ENCODE peak calls at places on chromosomes 13 and 19, in ten cellular contexts. One of them, this sample, is unnamed.

GRCh38 chr13:101202590-101202989 is 213.7 kb downstream of the NALCN start:
- DNase-seq in Panc1: no peak
- DNase-seq in foreskin keratinocyte: no peak
- DNase-seq in HCT116: no peak
- DNase-seq in cardiac fibroblast: no peak
- DNase-seq in CD4-positive, alpha-beta T cell: no peak
- DNase-seq in neural progenitor cell: peak; percentile 58
- DNase-seq in RWPE1: no peak
- DNase-seq in dorsolateral prefrontal cortex: no peak
- DNase-seq in fibroblast of pulmonary artery: no peak
- DNase-seq in this sample: no peak

GRCh38 chr19:29702958-29703320 is 12.1 kb downstream of the C19orf12 start:
- DNase-seq in RWPE1: no peak
- DNase-seq in dorsolateral prefrontal cortex: no peak
- DNase-seq in CD4-positive, alpha-beta T cell: no peak
- DNase-seq in fibroblast of pulmonary artery: no peak
- DNase-seq in foreskin keratinocyte: no peak
- DNase-seq in neural progenitor cell: no peak
- DNase-seq in HCT116: no peak
- DNase-seq in Panc1: no peak
- DNase-seq in cardiac fibroblast: no peak
- DNase-seq in this sample: no peak

GRCh38 chr13:100478107-100478809 is 110.3 kb downstream of the GGACT start:
- DNase-seq in dorsolateral prefrontal cortex: no peak
- DNase-seq in RWPE1: no peak
- DNase-seq in cardiac fibroblast: no peak
- DNase-seq in Panc1: no peak
- DNase-seq in CD4-positive, alpha-beta T cell: no peak
- DNase-seq in fibroblast of pulmonary artery: no peak
- DNase-seq in foreskin keratinocyte: no peak
- DNase-seq in neural progenitor cell: no peak
- DNase-seq in HCT116: no peak
- DNase-seq in this sample: no peak

GRCh38 chr13:113756441-113757097 is 2.5 kb upstream of the TMEM255B start:
- DNase-seq in dorsolateral prefrontal cortex: no peak
- DNase-seq in neural progenitor cell: no peak
- DNase-seq in Panc1: no peak
- DNase-seq in CD4-positive, alpha-beta T cell: no peak
- DNase-seq in HCT116: no peak
- DNase-seq in cardiac fibroblast: no peak
- DNase-seq in RWPE1: no peak
- DNase-seq in fibroblast of pulmonary artery: peak; percentile 8
- DNase-seq in foreskin keratinocyte: no peak
- DNase-seq in this sample: no peak

GRCh38 chr19:50829801-50830200 is 3.6 kb downstream of the KLK15 start:
- DNase-seq in HCT116: no peak
- DNase-seq in RWPE1: no peak
- DNase-seq in CD4-positive, alpha-beta T cell: no peak
- DNase-seq in neural progenitor cell: no peak
- DNase-seq in foreskin keratinocyte: no peak
- DNase-seq in fibroblast of pulmonary artery: no peak
- DNase-seq in cardiac fibroblast: no peak
- DNase-seq in Panc1: no peak
- DNase-seq in dorsolateral prefrontal cortex: peak; percentile 5
- DNase-seq in this sample: no peak

GRCh38 chr19:44685877-44686276 is 13.1 kb upstream of the CEACAM16 start:
- DNase-seq in fibroblast of pulmonary artery: peak; percentile 64
- DNase-seq in foreskin keratinocyte: no peak
- DNase-seq in Panc1: no peak
- DNase-seq in dorsolateral prefrontal cortex: no peak
- DNase-seq in CD4-positive, alpha-beta T cell: no peak
- DNase-seq in RWPE1: no peak
- DNase-seq in HCT116: no peak
- DNase-seq in neural progenitor cell: no peak
- DNase-seq in cardiac fibroblast: peak; percentile 66
- DNase-seq in this sample: peak; percentile 49

GRCh38 chr19:46115396-46116109 is 8.9 kb downstream of the IGFL3 start:
- DNase-seq in CD4-positive, alpha-beta T cell: no peak
- DNase-seq in neural progenitor cell: no peak
- DNase-seq in Panc1: no peak
- DNase-seq in fibroblast of pulmonary artery: peak; percentile 30
- DNase-seq in cardiac fibroblast: peak; percentile 11
- DNase-seq in HCT116: peak; percentile 33
- DNase-seq in dorsolateral prefrontal cortex: no peak
- DNase-seq in RWPE1: peak; percentile 93
- DNase-seq in foreskin keratinocyte: peak; percentile 82
- DNase-seq in this sample: peak; percentile 64

GRCh38 chr13:94967183-94968039 is 255.1 kb upstream of the SOX21 start:
- DNase-seq in HCT116: no peak
- DNase-seq in cardiac fibroblast: peak; percentile 6
- DNase-seq in dorsolateral prefrontal cortex: peak; percentile 42
- DNase-seq in foreskin keratinocyte: no peak
- DNase-seq in neural progenitor cell: peak; percentile 85
- DNase-seq in CD4-positive, alpha-beta T cell: no peak
- DNase-seq in Panc1: no peak
- DNase-seq in RWPE1: no peak
- DNase-seq in fibroblast of pulmonary artery: peak; percentile 10
- DNase-seq in this sample: no peak

GRCh38 chr19:29878973-29879654 is 62.9 kb upstream of the URI1 start:
- DNase-seq in Panc1: peak; percentile 39
- DNase-seq in CD4-positive, alpha-beta T cell: no peak
- DNase-seq in HCT116: peak; percentile 48
- DNase-seq in foreskin keratinocyte: peak; percentile 13
- DNase-seq in fibroblast of pulmonary artery: peak; percentile 10
- DNase-seq in dorsolateral prefrontal cortex: peak; percentile 51
- DNase-seq in neural progenitor cell: peak; percentile 18
- DNase-seq in cardiac fibroblast: peak; percentile 23
- DNase-seq in RWPE1: peak; percentile 45
- DNase-seq in this sample: peak; percentile 34

GRCh38 chr13:80336335-80336734 is 4.6 kb downstream of the SPRY2 start:
- DNase-seq in foreskin keratinocyte: no peak
- DNase-seq in RWPE1: no peak
- DNase-seq in neural progenitor cell: no peak
- DNase-seq in fibroblast of pulmonary artery: peak; percentile 53
- DNase-seq in Panc1: no peak
- DNase-seq in HCT116: no peak
- DNase-seq in CD4-positive, alpha-beta T cell: no peak
- DNase-seq in dorsolateral prefrontal cortex: no peak
- DNase-seq in cardiac fibroblast: peak; percentile 63
- DNase-seq in this sample: peak; percentile 7

GRCh38 chr13:50845211-50845610 is 1.7 kb upstream of the DLEU7 start:
- DNase-seq in foreskin keratinocyte: no peak
- DNase-seq in CD4-positive, alpha-beta T cell: no peak
- DNase-seq in Panc1: no peak
- DNase-seq in dorsolateral prefrontal cortex: no peak
- DNase-seq in neural progenitor cell: no peak
- DNase-seq in fibroblast of pulmonary artery: no peak
- DNase-seq in RWPE1: no peak
- DNase-seq in HCT116: no peak
- DNase-seq in cardiac fibroblast: peak; percentile 39
- DNase-seq in this sample: peak; percentile 3

GRCh38 chr19:16198363-16198636 is 589 bp downstream of the AP1M1 start:
- DNase-seq in CD4-positive, alpha-beta T cell: no peak
- DNase-seq in Panc1: no peak
- DNase-seq in foreskin keratinocyte: no peak
- DNase-seq in RWPE1: peak; percentile 12
- DNase-seq in cardiac fibroblast: no peak
- DNase-seq in neural progenitor cell: no peak
- DNase-seq in fibroblast of pulmonary artery: no peak
- DNase-seq in HCT116: no peak
- DNase-seq in dorsolateral prefrontal cortex: no peak
- DNase-seq in this sample: no peak

GRCh38 chr13:24540236-24541126 is 27.9 kb upstream of the PARP4 start:
- DNase-seq in CD4-positive, alpha-beta T cell: no peak
- DNase-seq in cardiac fibroblast: peak; percentile 26
- DNase-seq in foreskin keratinocyte: no peak
- DNase-seq in neural progenitor cell: peak; percentile 41
- DNase-seq in RWPE1: no peak
- DNase-seq in HCT116: no peak
- DNase-seq in dorsolateral prefrontal cortex: no peak
- DNase-seq in fibroblast of pulmonary artery: peak; percentile 6
- DNase-seq in Panc1: no peak
- DNase-seq in this sample: no peak
- TF ChIP-seq CTCF in CD4-positive, alpha-beta T cell: no peak
- TF ChIP-seq CTCF in cardiac fibroblast: peak; percentile 24
- TF ChIP-seq CTCF in foreskin keratinocyte: peak; percentile 47
- TF ChIP-seq CTCF in neural progenitor cell: peak; percentile 46
- TF ChIP-seq CTCF in RWPE1: no peak
- TF ChIP-seq CTCF in HCT116: peak; percentile 35
- TF ChIP-seq CTCF in dorsolateral prefrontal cortex: no peak
- TF ChIP-seq CTCF in fibroblast of pulmonary artery: peak; percentile 23
- TF ChIP-seq CTCF in Panc1: peak; percentile 67
- TF ChIP-seq CTCF in this sample: peak; percentile 46

DNA sequence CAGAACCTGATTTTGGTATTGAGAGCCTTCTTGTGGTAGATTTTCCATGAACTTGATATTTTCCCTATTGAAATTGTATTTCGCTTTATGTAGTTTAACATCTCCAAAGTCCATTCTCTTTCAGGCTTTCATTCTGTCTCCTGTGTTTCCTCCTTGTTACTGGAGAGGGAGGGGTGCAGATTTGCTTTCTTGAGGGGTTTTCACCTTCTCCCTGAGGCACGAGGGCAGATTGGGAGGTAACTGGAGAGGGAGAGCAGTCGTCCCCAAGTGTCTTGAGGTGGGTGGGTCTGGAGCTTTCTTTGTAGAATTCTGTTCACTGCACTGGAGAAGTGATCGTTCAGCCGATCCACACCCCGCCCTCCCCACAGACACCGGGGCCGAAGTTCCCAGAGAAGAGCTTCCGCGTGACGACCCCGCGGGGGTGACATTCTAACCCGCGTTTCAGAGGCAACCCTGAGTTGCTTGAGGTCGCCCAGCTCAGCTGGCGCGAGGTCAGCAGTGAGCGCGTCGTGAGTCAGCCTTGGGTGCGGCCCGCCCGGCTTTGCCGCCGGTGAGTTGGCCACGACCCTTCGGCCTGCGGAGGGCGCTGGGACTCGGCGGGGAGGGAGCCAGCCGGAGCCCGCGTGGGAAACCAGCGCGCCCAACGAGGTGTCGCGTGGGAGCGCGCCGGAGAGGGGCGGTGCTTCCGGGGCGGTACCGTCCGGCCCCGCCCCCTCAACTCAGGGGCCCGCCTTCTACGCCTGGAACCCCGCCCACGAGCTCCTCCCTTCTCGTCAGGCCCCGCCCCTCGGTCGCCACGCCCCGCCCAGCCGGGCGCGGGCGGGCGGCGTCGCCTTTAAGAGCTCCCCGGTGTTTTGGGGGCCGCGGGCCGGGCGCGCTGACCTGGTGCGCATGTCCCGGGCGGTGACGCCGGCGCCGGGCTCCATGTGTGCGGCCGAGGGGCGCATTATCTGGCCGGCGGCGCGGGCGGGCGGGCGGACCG is at the start of gene GATAD2A:
- DNase-seq in Panc1: no peak
- DNase-seq in RWPE1: peak; percentile 85
- DNase-seq in fibroblast of pulmonary artery: peak; percentile 93
- DNase-seq in cardiac fibroblast: peak; percentile 96
- DNase-seq in neural progenitor cell: peak; percentile 96
- DNase-seq in foreskin keratinocyte: peak; percentile 60
- DNase-seq in dorsolateral prefrontal cortex: peak; percentile 96
- DNase-seq in CD4-positive, alpha-beta T cell: peak; percentile 84
- DNase-seq in HCT116: peak; percentile 78
- DNase-seq in this sample: peak; percentile 90
- TF ChIP-seq CTCF in Panc1: no peak
- TF ChIP-seq CTCF in RWPE1: peak; percentile 66
- TF ChIP-seq CTCF in fibroblast of pulmonary artery: no peak
- TF ChIP-seq CTCF in cardiac fibroblast: peak; percentile 16
- TF ChIP-seq CTCF in neural progenitor cell: peak; percentile 26
- TF ChIP-seq CTCF in foreskin keratinocyte: peak; percentile 62
- TF ChIP-seq CTCF in dorsolateral prefrontal cortex: peak; percentile 65
- TF ChIP-seq CTCF in CD4-positive, alpha-beta T cell: peak; percentile 49
- TF ChIP-seq CTCF in HCT116: no peak
- TF ChIP-seq CTCF in this sample: peak; percentile 71

GRCh38 chr13:39039033-39039432 is 777 bp downstream of the NHLRC3 start:
- DNase-seq in Panc1: no peak
- DNase-seq in neural progenitor cell: no peak
- DNase-seq in fibroblast of pulmonary artery: no peak
- DNase-seq in dorsolateral prefrontal cortex: no peak
- DNase-seq in cardiac fibroblast: no peak
- DNase-seq in foreskin keratinocyte: no peak
- DNase-seq in CD4-positive, alpha-beta T cell: no peak
- DNase-seq in HCT116: no peak
- DNase-seq in RWPE1: no peak
- DNase-seq in this sample: no peak

GRCh38 chr13:39036212-39036611 is 1.7 kb downstream of the PROSER1 start:
- DNase-seq in neural progenitor cell: no peak
- DNase-seq in RWPE1: no peak
- DNase-seq in HCT116: no peak
- DNase-seq in dorsolateral prefrontal cortex: no peak
- DNase-seq in fibroblast of pulmonary artery: peak; percentile 44
- DNase-seq in cardiac fibroblast: peak; percentile 29
- DNase-seq in Panc1: no peak
- DNase-seq in CD4-positive, alpha-beta T cell: no peak
- DNase-seq in foreskin keratinocyte: peak; percentile 19
- DNase-seq in this sample: no peak

GRCh38 chr13:39037880-39038568 is at the start of the genes NHLRC3 and PROSER1:
- DNase-seq in neural progenitor cell: peak; percentile 94
- DNase-seq in dorsolateral prefrontal cortex: peak; percentile 96
- DNase-seq in foreskin keratinocyte: peak; percentile 79
- DNase-seq in cardiac fibroblast: peak; percentile 97
- DNase-seq in HCT116: peak; percentile 88
- DNase-seq in Panc1: peak; percentile 54
- DNase-seq in RWPE1: peak; percentile 69
- DNase-seq in CD4-positive, alpha-beta T cell: peak; percentile 73
- DNase-seq in fibroblast of pulmonary artery: peak; percentile 94
- DNase-seq in this sample: peak; percentile 87

GRCh38 chr13:39038569-39038898 is 278 bp downstream of the NHLRC3 start:
- DNase-seq in dorsolateral prefrontal cortex: peak; percentile 59
- DNase-seq in CD4-positive, alpha-beta T cell: peak; percentile 27
- DNase-seq in HCT116: no peak
- DNase-seq in RWPE1: no peak
- DNase-seq in cardiac fibroblast: no peak
- DNase-seq in foreskin keratinocyte: peak; percentile 23
- DNase-seq in neural progenitor cell: no peak
- DNase-seq in fibroblast of pulmonary artery: no peak
- DNase-seq in Panc1: no peak
- DNase-seq in this sample: no peak

GRCh38 chr13:39037410-39037879 is 444 bp downstream of the PROSER1 start:
- DNase-seq in HCT116: no peak
- DNase-seq in fibroblast of pulmonary artery: no peak
- DNase-seq in CD4-positive, alpha-beta T cell: no peak
- DNase-seq in dorsolateral prefrontal cortex: no peak
- DNase-seq in RWPE1: peak; percentile 5
- DNase-seq in foreskin keratinocyte: no peak
- DNase-seq in neural progenitor cell: no peak
- DNase-seq in Panc1: no peak
- DNase-seq in cardiac fibroblast: no peak
- DNase-seq in this sample: no peak
- TF ChIP-seq CTCF in HCT116: no peak
- TF ChIP-seq CTCF in fibroblast of pulmonary artery: no peak
- TF ChIP-seq CTCF in CD4-positive, alpha-beta T cell: no peak
- TF ChIP-seq CTCF in dorsolateral prefrontal cortex: no peak
- TF ChIP-seq CTCF in RWPE1: no peak
- TF ChIP-seq CTCF in foreskin keratinocyte: no peak
- TF ChIP-seq CTCF in neural progenitor cell: no peak
- TF ChIP-seq CTCF in Panc1: no peak
- TF ChIP-seq CTCF in cardiac fibroblast: no peak
- TF ChIP-seq CTCF in this sample: no peak

DNA sequence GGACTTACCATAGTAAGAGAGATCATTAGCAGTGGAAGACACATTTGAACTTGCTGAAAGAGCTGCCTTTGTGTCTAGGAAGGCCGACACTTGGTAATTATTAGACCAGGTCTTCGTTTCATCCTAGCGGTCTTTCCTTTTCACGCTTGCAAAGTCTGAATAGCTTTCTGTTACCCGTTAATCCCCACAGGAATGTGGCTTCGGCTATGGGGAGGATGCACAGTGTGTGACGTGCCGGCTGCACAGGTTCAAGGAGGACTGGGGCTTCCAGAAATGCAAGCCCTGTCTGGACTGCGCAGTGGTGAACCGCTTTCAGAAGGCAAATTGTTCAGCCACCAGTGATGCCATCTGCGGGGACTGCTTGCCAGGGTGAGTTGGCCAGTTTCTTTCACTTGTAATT is 45.5 kb downstream of the TNFRSF19 start:
- DNase-seq in RWPE1: no peak
- DNase-seq in dorsolateral prefrontal cortex: no peak
- DNase-seq in HCT116: no peak
- DNase-seq in neural progenitor cell: peak; percentile 82
- DNase-seq in CD4-positive, alpha-beta T cell: no peak
- DNase-seq in fibroblast of pulmonary artery: no peak
- DNase-seq in Panc1: no peak
- DNase-seq in foreskin keratinocyte: no peak
- DNase-seq in cardiac fibroblast: no peak
- DNase-seq in this sample: no peak
- TF ChIP-seq CTCF in RWPE1: no peak
- TF ChIP-seq CTCF in dorsolateral prefrontal cortex: no peak
- TF ChIP-seq CTCF in HCT116: no peak
- TF ChIP-seq CTCF in neural progenitor cell: no peak
- TF ChIP-seq CTCF in CD4-positive, alpha-beta T cell: no peak
- TF ChIP-seq CTCF in fibroblast of pulmonary artery: no peak
- TF ChIP-seq CTCF in Panc1: no peak
- TF ChIP-seq CTCF in foreskin keratinocyte: no peak
- TF ChIP-seq CTCF in cardiac fibroblast: no peak
- TF ChIP-seq CTCF in this sample: no peak